ENCODE peak calls at places on chromosomes 3 and 15, in five cellular contexts. One of them, this sample, is unnamed.

GRCh38 chr3:10941972-10942371 is 50.6 kb upstream of the SLC6A1 start:
- DNase-seq in activated naive CD4-positive, alpha-beta T cell treated with anti-CD3 and anti-CD28 coated beads for 36 hours: peak; percentile 53
- DNase-seq in stimulated activated CD8-positive, alpha-beta memory T cell treated with anti-CD3 and anti-CD28 coated beads, Interleukin-15, amount 100 ng/mL, for 4 hours: no peak
- DNase-seq in dorsolateral prefrontal cortex: peak; percentile 44
- DNase-seq in stimulated activated CD4-positive, alpha-beta T cell treated with anti-CD3 and anti-CD28 coated beads, Interleukin-4, amount 100 ng/mL, for 1 hour: peak; percentile 32
- DNase-seq in this sample: no peak

GRCh38 chr15:25728816-25729215 is 134.3 kb downstream of the ATP10A start:
- DNase-seq in stimulated activated CD4-positive, alpha-beta T cell treated with anti-CD3 and anti-CD28 coated beads, Interleukin-4, amount 100 ng/mL, for 1 hour: no peak
- DNase-seq in activated naive CD4-positive, alpha-beta T cell treated with anti-CD3 and anti-CD28 coated beads for 36 hours: no peak
- DNase-seq in stimulated activated CD8-positive, alpha-beta memory T cell treated with anti-CD3 and anti-CD28 coated beads, Interleukin-15, amount 100 ng/mL, for 4 hours: no peak
- DNase-seq in dorsolateral prefrontal cortex: no peak
- DNase-seq in this sample: no peak

GRCh38 chr3:196775938-196776337 is 36.3 kb downstream of the PAK2 start:
- DNase-seq in dorsolateral prefrontal cortex: no peak
- DNase-seq in activated naive CD4-positive, alpha-beta T cell treated with anti-CD3 and anti-CD28 coated beads for 36 hours: no peak
- DNase-seq in stimulated activated CD8-positive, alpha-beta memory T cell treated with anti-CD3 and anti-CD28 coated beads, Interleukin-15, amount 100 ng/mL, for 4 hours: no peak
- DNase-seq in stimulated activated CD4-positive, alpha-beta T cell treated with anti-CD3 and anti-CD28 coated beads, Interleukin-4, amount 100 ng/mL, for 1 hour: no peak
- DNase-seq in this sample: no peak

GRCh38 chr3:172415323-172415722 is 32.9 kb downstream of the GHSR start:
- DNase-seq in activated naive CD4-positive, alpha-beta T cell treated with anti-CD3 and anti-CD28 coated beads for 36 hours: no peak
- DNase-seq in dorsolateral prefrontal cortex: no peak
- DNase-seq in stimulated activated CD4-positive, alpha-beta T cell treated with anti-CD3 and anti-CD28 coated beads, Interleukin-4, amount 100 ng/mL, for 1 hour: no peak
- DNase-seq in stimulated activated CD8-positive, alpha-beta memory T cell treated with anti-CD3 and anti-CD28 coated beads, Interleukin-15, amount 100 ng/mL, for 4 hours: no peak
- DNase-seq in this sample: no peak

GRCh38 chr3:6644070-6644929 is 216.6 kb upstream of the GRM7 start:
- DNase-seq in stimulated activated CD4-positive, alpha-beta T cell treated with anti-CD3 and anti-CD28 coated beads, Interleukin-4, amount 100 ng/mL, for 1 hour: no peak
- DNase-seq in stimulated activated CD8-positive, alpha-beta memory T cell treated with anti-CD3 and anti-CD28 coated beads, Interleukin-15, amount 100 ng/mL, for 4 hours: no peak
- DNase-seq in activated naive CD4-positive, alpha-beta T cell treated with anti-CD3 and anti-CD28 coated beads for 36 hours: no peak
- DNase-seq in dorsolateral prefrontal cortex: no peak
- DNase-seq in this sample: no peak

GRCh38 chr3:147368561-147369151 is 37.7 kb downstream of the ZIC4 start:
- DNase-seq in stimulated activated CD4-positive, alpha-beta T cell treated with anti-CD3 and anti-CD28 coated beads, Interleukin-4, amount 100 ng/mL, for 1 hour: no peak
- DNase-seq in dorsolateral prefrontal cortex: no peak
- DNase-seq in stimulated activated CD8-positive, alpha-beta memory T cell treated with anti-CD3 and anti-CD28 coated beads, Interleukin-15, amount 100 ng/mL, for 4 hours: no peak
- DNase-seq in activated naive CD4-positive, alpha-beta T cell treated with anti-CD3 and anti-CD28 coated beads for 36 hours: no peak
- DNase-seq in this sample: no peak

GRCh38 chr3:67515778-67516177 is 138.6 kb downstream of the SUCLG2 start:
- DNase-seq in stimulated activated CD8-positive, alpha-beta memory T cell treated with anti-CD3 and anti-CD28 coated beads, Interleukin-15, amount 100 ng/mL, for 4 hours: no peak
- DNase-seq in activated naive CD4-positive, alpha-beta T cell treated with anti-CD3 and anti-CD28 coated beads for 36 hours: no peak
- DNase-seq in stimulated activated CD4-positive, alpha-beta T cell treated with anti-CD3 and anti-CD28 coated beads, Interleukin-4, amount 100 ng/mL, for 1 hour: no peak
- DNase-seq in dorsolateral prefrontal cortex: no peak
- DNase-seq in this sample: no peak

GRCh38 chr3:134838599-134838998 is 43.5 kb downstream of the EPHB1 start:
- DNase-seq in stimulated activated CD4-positive, alpha-beta T cell treated with anti-CD3 and anti-CD28 coated beads, Interleukin-4, amount 100 ng/mL, for 1 hour: no peak
- DNase-seq in activated naive CD4-positive, alpha-beta T cell treated with anti-CD3 and anti-CD28 coated beads for 36 hours: peak; percentile 9
- DNase-seq in dorsolateral prefrontal cortex: no peak
- DNase-seq in stimulated activated CD8-positive, alpha-beta memory T cell treated with anti-CD3 and anti-CD28 coated beads, Interleukin-15, amount 100 ng/mL, for 4 hours: no peak
- DNase-seq in this sample: no peak

GRCh38 chr3:113105980-113106379 is 105.4 kb upstream of the BOC start:
- DNase-seq in dorsolateral prefrontal cortex: no peak
- DNase-seq in activated naive CD4-positive, alpha-beta T cell treated with anti-CD3 and anti-CD28 coated beads for 36 hours: no peak
- DNase-seq in stimulated activated CD8-positive, alpha-beta memory T cell treated with anti-CD3 and anti-CD28 coated beads, Interleukin-15, amount 100 ng/mL, for 4 hours: no peak
- DNase-seq in stimulated activated CD4-positive, alpha-beta T cell treated with anti-CD3 and anti-CD28 coated beads, Interleukin-4, amount 100 ng/mL, for 1 hour: no peak
- DNase-seq in this sample: no peak

GRCh38 chr15:40149339-40149738 is 11.5 kb upstream of the BUB1B start:
- DNase-seq in stimulated activated CD4-positive, alpha-beta T cell treated with anti-CD3 and anti-CD28 coated beads, Interleukin-4, amount 100 ng/mL, for 1 hour: no peak
- DNase-seq in stimulated activated CD8-positive, alpha-beta memory T cell treated with anti-CD3 and anti-CD28 coated beads, Interleukin-15, amount 100 ng/mL, for 4 hours: no peak
- DNase-seq in activated naive CD4-positive, alpha-beta T cell treated with anti-CD3 and anti-CD28 coated beads for 36 hours: no peak
- DNase-seq in dorsolateral prefrontal cortex: no peak
- DNase-seq in this sample: no peak

GRCh38 chr3:191473766-191474198 is 12.8 kb downstream of the PYDC2 start:
- DNase-seq in stimulated activated CD8-positive, alpha-beta memory T cell treated with anti-CD3 and anti-CD28 coated beads, Interleukin-15, amount 100 ng/mL, for 4 hours: no peak
- DNase-seq in dorsolateral prefrontal cortex: no peak
- DNase-seq in activated naive CD4-positive, alpha-beta T cell treated with anti-CD3 and anti-CD28 coated beads for 36 hours: no peak
- DNase-seq in stimulated activated CD4-positive, alpha-beta T cell treated with anti-CD3 and anti-CD28 coated beads, Interleukin-4, amount 100 ng/mL, for 1 hour: no peak
- DNase-seq in this sample: no peak

GRCh38 chr15:34436956-34437442 is 609 bp downstream of the GOLGA8A start:
- DNase-seq in stimulated activated CD8-positive, alpha-beta memory T cell treated with anti-CD3 and anti-CD28 coated beads, Interleukin-15, amount 100 ng/mL, for 4 hours: peak; percentile 38
- DNase-seq in activated naive CD4-positive, alpha-beta T cell treated with anti-CD3 and anti-CD28 coated beads for 36 hours: peak; percentile 36
- DNase-seq in stimulated activated CD4-positive, alpha-beta T cell treated with anti-CD3 and anti-CD28 coated beads, Interleukin-4, amount 100 ng/mL, for 1 hour: peak; percentile 59
- DNase-seq in dorsolateral prefrontal cortex: no peak
- DNase-seq in this sample: no peak

GRCh38 chr15:69602921-69603320 is 150.3 kb downstream of the RPLP1 start:
- DNase-seq in stimulated activated CD8-positive, alpha-beta memory T cell treated with anti-CD3 and anti-CD28 coated beads, Interleukin-15, amount 100 ng/mL, for 4 hours: no peak
- DNase-seq in dorsolateral prefrontal cortex: no peak
- DNase-seq in stimulated activated CD4-positive, alpha-beta T cell treated with anti-CD3 and anti-CD28 coated beads, Interleukin-4, amount 100 ng/mL, for 1 hour: no peak
- DNase-seq in activated naive CD4-positive, alpha-beta T cell treated with anti-CD3 and anti-CD28 coated beads for 36 hours: no peak
- DNase-seq in this sample: no peak

GRCh38 chr3:149615731-149616221 is 42.0 kb downstream of the WWTR1 start:
- DNase-seq in dorsolateral prefrontal cortex: no peak
- DNase-seq in stimulated activated CD8-positive, alpha-beta memory T cell treated with anti-CD3 and anti-CD28 coated beads, Interleukin-15, amount 100 ng/mL, for 4 hours: no peak
- DNase-seq in activated naive CD4-positive, alpha-beta T cell treated with anti-CD3 and anti-CD28 coated beads for 36 hours: no peak
- DNase-seq in stimulated activated CD4-positive, alpha-beta T cell treated with anti-CD3 and anti-CD28 coated beads, Interleukin-4, amount 100 ng/mL, for 1 hour: no peak
- DNase-seq in this sample: no peak

GRCh38 chr3:183375787-183376186 is 52.6 kb downstream of the MCF2L2 start:
- DNase-seq in dorsolateral prefrontal cortex: no peak
- DNase-seq in stimulated activated CD8-positive, alpha-beta memory T cell treated with anti-CD3 and anti-CD28 coated beads, Interleukin-15, amount 100 ng/mL, for 4 hours: no peak
- DNase-seq in stimulated activated CD4-positive, alpha-beta T cell treated with anti-CD3 and anti-CD28 coated beads, Interleukin-4, amount 100 ng/mL, for 1 hour: no peak
- DNase-seq in activated naive CD4-positive, alpha-beta T cell treated with anti-CD3 and anti-CD28 coated beads for 36 hours: no peak
- DNase-seq in this sample: no peak

GRCh38 chr15:72229076-72229946 is 1.7 kb downstream of the PKM start:
- DNase-seq in activated naive CD4-positive, alpha-beta T cell treated with anti-CD3 and anti-CD28 coated beads for 36 hours: peak; percentile 67
- DNase-seq in stimulated activated CD4-positive, alpha-beta T cell treated with anti-CD3 and anti-CD28 coated beads, Interleukin-4, amount 100 ng/mL, for 1 hour: peak; percentile 46
- DNase-seq in stimulated activated CD8-positive, alpha-beta memory T cell treated with anti-CD3 and anti-CD28 coated beads, Interleukin-15, amount 100 ng/mL, for 4 hours: no peak
- DNase-seq in dorsolateral prefrontal cortex: no peak
- DNase-seq in this sample: no peak

GRCh38 chr15:88187195-88187594 is 69.3 kb downstream of the NTRK3 start:
- DNase-seq in activated naive CD4-positive, alpha-beta T cell treated with anti-CD3 and anti-CD28 coated beads for 36 hours: no peak
- DNase-seq in stimulated activated CD4-positive, alpha-beta T cell treated with anti-CD3 and anti-CD28 coated beads, Interleukin-4, amount 100 ng/mL, for 1 hour: no peak
- DNase-seq in dorsolateral prefrontal cortex: peak; percentile 50
- DNase-seq in stimulated activated CD8-positive, alpha-beta memory T cell treated with anti-CD3 and anti-CD28 coated beads, Interleukin-15, amount 100 ng/mL, for 4 hours: no peak
- DNase-seq in this sample: no peak

GRCh38 chr3:130392266-130392665 is 46.8 kb downstream of the COL6A5 start:
- DNase-seq in dorsolateral prefrontal cortex: no peak
- DNase-seq in stimulated activated CD4-positive, alpha-beta T cell treated with anti-CD3 and anti-CD28 coated beads, Interleukin-4, amount 100 ng/mL, for 1 hour: no peak
- DNase-seq in activated naive CD4-positive, alpha-beta T cell treated with anti-CD3 and anti-CD28 coated beads for 36 hours: no peak
- DNase-seq in stimulated activated CD8-positive, alpha-beta memory T cell treated with anti-CD3 and anti-CD28 coated beads, Interleukin-15, amount 100 ng/mL, for 4 hours: no peak
- DNase-seq in this sample: no peak

GRCh38 chr3:128973988-128974564 is 19.8 kb downstream of the CFAP92 start:
- DNase-seq in dorsolateral prefrontal cortex: no peak
- DNase-seq in stimulated activated CD8-positive, alpha-beta memory T cell treated with anti-CD3 and anti-CD28 coated beads, Interleukin-15, amount 100 ng/mL, for 4 hours: no peak
- DNase-seq in stimulated activated CD4-positive, alpha-beta T cell treated with anti-CD3 and anti-CD28 coated beads, Interleukin-4, amount 100 ng/mL, for 1 hour: no peak
- DNase-seq in activated naive CD4-positive, alpha-beta T cell treated with anti-CD3 and anti-CD28 coated beads for 36 hours: no peak
- DNase-seq in this sample: no peak

GRCh38 chr3:95923496-95924210 is 890.7 kb upstream of the EPHA6 start:
- DNase-seq in dorsolateral prefrontal cortex: no peak
- DNase-seq in stimulated activated CD8-positive, alpha-beta memory T cell treated with anti-CD3 and anti-CD28 coated beads, Interleukin-15, amount 100 ng/mL, for 4 hours: no peak
- DNase-seq in activated naive CD4-positive, alpha-beta T cell treated with anti-CD3 and anti-CD28 coated beads for 36 hours: peak; percentile 59
- DNase-seq in stimulated activated CD4-positive, alpha-beta T cell treated with anti-CD3 and anti-CD28 coated beads, Interleukin-4, amount 100 ng/mL, for 1 hour: no peak
- DNase-seq in this sample: no peak

GRCh38 chr3:76051145-76051544 is 265.8 kb upstream of the ZNF717 start:
- DNase-seq in dorsolateral prefrontal cortex: no peak
- DNase-seq in activated naive CD4-positive, alpha-beta T cell treated with anti-CD3 and anti-CD28 coated beads for 36 hours: no peak
- DNase-seq in stimulated activated CD8-positive, alpha-beta memory T cell treated with anti-CD3 and anti-CD28 coated beads, Interleukin-15, amount 100 ng/mL, for 4 hours: no peak
- DNase-seq in stimulated activated CD4-positive, alpha-beta T cell treated with anti-CD3 and anti-CD28 coated beads, Interleukin-4, amount 100 ng/mL, for 1 hour: no peak
- DNase-seq in this sample: no peak

GRCh38 chr3:58633157-58633865 is 33.3 kb downstream of the FAM3D start:
- DNase-seq in activated naive CD4-positive, alpha-beta T cell treated with anti-CD3 and anti-CD28 coated beads for 36 hours: no peak
- DNase-seq in dorsolateral prefrontal cortex: no peak
- DNase-seq in stimulated activated CD8-positive, alpha-beta memory T cell treated with anti-CD3 and anti-CD28 coated beads, Interleukin-15, amount 100 ng/mL, for 4 hours: no peak
- DNase-seq in stimulated activated CD4-positive, alpha-beta T cell treated with anti-CD3 and anti-CD28 coated beads, Interleukin-4, amount 100 ng/mL, for 1 hour: no peak
- DNase-seq in this sample: no peak

GRCh38 chr3:35521196-35521595 is 118.1 kb upstream of the ARPP21 start:
- DNase-seq in stimulated activated CD8-positive, alpha-beta memory T cell treated with anti-CD3 and anti-CD28 coated beads, Interleukin-15, amount 100 ng/mL, for 4 hours: no peak
- DNase-seq in stimulated activated CD4-positive, alpha-beta T cell treated with anti-CD3 and anti-CD28 coated beads, Interleukin-4, amount 100 ng/mL, for 1 hour: no peak
- DNase-seq in activated naive CD4-positive, alpha-beta T cell treated with anti-CD3 and anti-CD28 coated beads for 36 hours: no peak
- DNase-seq in dorsolateral prefrontal cortex: no peak
- DNase-seq in this sample: no peak

GRCh38 chr15:75148293-75148692 is 53.4 kb upstream of the C15orf39 start:
- DNase-seq in stimulated activated CD8-positive, alpha-beta memory T cell treated with anti-CD3 and anti-CD28 coated beads, Interleukin-15, amount 100 ng/mL, for 4 hours: no peak
- DNase-seq in activated naive CD4-positive, alpha-beta T cell treated with anti-CD3 and anti-CD28 coated beads for 36 hours: no peak
- DNase-seq in stimulated activated CD4-positive, alpha-beta T cell treated with anti-CD3 and anti-CD28 coated beads, Interleukin-4, amount 100 ng/mL, for 1 hour: no peak
- DNase-seq in dorsolateral prefrontal cortex: no peak
- DNase-seq in this sample: no peak

GRCh38 chr15:57591822-57592367 is at the start of gene MYZAP:
- DNase-seq in dorsolateral prefrontal cortex: no peak
- DNase-seq in stimulated activated CD4-positive, alpha-beta T cell treated with anti-CD3 and anti-CD28 coated beads, Interleukin-4, amount 100 ng/mL, for 1 hour: peak; percentile 57
- DNase-seq in activated naive CD4-positive, alpha-beta T cell treated with anti-CD3 and anti-CD28 coated beads for 36 hours: peak; percentile 60
- DNase-seq in stimulated activated CD8-positive, alpha-beta memory T cell treated with anti-CD3 and anti-CD28 coated beads, Interleukin-15, amount 100 ng/mL, for 4 hours: no peak
- DNase-seq in this sample: no peak

GRCh38 chr15:32657198-32657886 is 15.8 kb downstream of the SCG5 start:
- DNase-seq in dorsolateral prefrontal cortex: no peak
- DNase-seq in stimulated activated CD8-positive, alpha-beta memory T cell treated with anti-CD3 and anti-CD28 coated beads, Interleukin-15, amount 100 ng/mL, for 4 hours: no peak
- DNase-seq in activated naive CD4-positive, alpha-beta T cell treated with anti-CD3 and anti-CD28 coated beads for 36 hours: no peak
- DNase-seq in stimulated activated CD4-positive, alpha-beta T cell treated with anti-CD3 and anti-CD28 coated beads, Interleukin-4, amount 100 ng/mL, for 1 hour: no peak
- DNase-seq in this sample: no peak

GRCh38 chr3:12878026-12878636 is 36.8 kb upstream of the RPL32 start:
- DNase-seq in stimulated activated CD8-positive, alpha-beta memory T cell treated with anti-CD3 and anti-CD28 coated beads, Interleukin-15, amount 100 ng/mL, for 4 hours: no peak
- DNase-seq in dorsolateral prefrontal cortex: no peak
- DNase-seq in stimulated activated CD4-positive, alpha-beta T cell treated with anti-CD3 and anti-CD28 coated beads, Interleukin-4, amount 100 ng/mL, for 1 hour: no peak
- DNase-seq in activated naive CD4-positive, alpha-beta T cell treated with anti-CD3 and anti-CD28 coated beads for 36 hours: no peak
- DNase-seq in this sample: no peak